ENCODE peak calls at places on chromosomes 12 and 14, in nine cellular contexts. One of them, this sample, is unnamed.
A peak's percentile ranks its signal among the peaks of the same experiment; 100 is the strongest.

GRCh38 chr14:21557084-21557901 is 22.6 kb downstream of the OR10G3 start:
- DNase-seq in upper lobe of left lung: peak; percentile 78
- DNase-seq in endodermal cell: peak; percentile 94
- DNase-seq in RWPE1: peak; percentile 67
- DNase-seq in aorta: peak; percentile 56
- DNase-seq in H9: peak; percentile 94
- DNase-seq in CD8-positive, alpha-beta T cell: peak; percentile 62
- DNase-seq in transverse colon: peak; percentile 77
- DNase-seq in CD8-positive, alpha-beta memory T cell: peak; percentile 72
- DNase-seq in this sample: peak; percentile 89

GRCh38 chr12:55619352-55620138 is 17.1 kb upstream of the OR10P1 start:
- DNase-seq in CD8-positive, alpha-beta T cell: peak; percentile 4
- DNase-seq in upper lobe of left lung: no peak
- DNase-seq in CD8-positive, alpha-beta memory T cell: peak; percentile 70
- DNase-seq in transverse colon: peak; percentile 18
- DNase-seq in H9: peak; percentile 65
- DNase-seq in RWPE1: peak; percentile 89
- DNase-seq in aorta: no peak
- DNase-seq in endodermal cell: peak; percentile 87
- DNase-seq in this sample: peak; percentile 16

GRCh38 chr12:12210416-12210815 is 56.4 kb downstream of the LRP6 start:
- DNase-seq in CD8-positive, alpha-beta T cell: no peak
- DNase-seq in upper lobe of left lung: no peak
- DNase-seq in aorta: no peak
- DNase-seq in endodermal cell: no peak
- DNase-seq in H9: no peak
- DNase-seq in CD8-positive, alpha-beta memory T cell: no peak
- DNase-seq in RWPE1: no peak
- DNase-seq in transverse colon: no peak
- DNase-seq in this sample: no peak

GRCh38 chr12:110689601-110690430 is 901 bp upstream of the HVCN1 start:
- DNase-seq in CD8-positive, alpha-beta T cell: peak; percentile 45
- DNase-seq in aorta: peak; percentile 64
- DNase-seq in RWPE1: no peak
- DNase-seq in H9: peak; percentile 81
- DNase-seq in CD8-positive, alpha-beta memory T cell: peak; percentile 45
- DNase-seq in transverse colon: peak; percentile 51
- DNase-seq in endodermal cell: peak; percentile 92
- DNase-seq in upper lobe of left lung: no peak
- DNase-seq in this sample: peak; percentile 91

GRCh38 chr12:53561590-53561953 is 54.3 kb upstream of the NPFF start:
- DNase-seq in aorta: no peak
- DNase-seq in CD8-positive, alpha-beta memory T cell: no peak
- DNase-seq in transverse colon: no peak
- DNase-seq in H9: no peak
- DNase-seq in upper lobe of left lung: no peak
- DNase-seq in endodermal cell: no peak
- DNase-seq in CD8-positive, alpha-beta T cell: no peak
- DNase-seq in RWPE1: peak; percentile 87
- DNase-seq in this sample: no peak

GRCh38 chr12:70823182-70823976 is 97.2 kb downstream of the PTPRR start:
- DNase-seq in RWPE1: no peak
- DNase-seq in CD8-positive, alpha-beta T cell: no peak
- DNase-seq in H9: peak; percentile 36
- DNase-seq in transverse colon: no peak
- DNase-seq in endodermal cell: peak; percentile 58
- DNase-seq in upper lobe of left lung: no peak
- DNase-seq in CD8-positive, alpha-beta memory T cell: no peak
- DNase-seq in aorta: no peak
- DNase-seq in this sample: no peak

GRCh38 chr14:29892327-29892726 is 35.3 kb downstream of the PRKD1 start:
- DNase-seq in CD8-positive, alpha-beta memory T cell: no peak
- DNase-seq in aorta: no peak
- DNase-seq in CD8-positive, alpha-beta T cell: no peak
- DNase-seq in upper lobe of left lung: no peak
- DNase-seq in RWPE1: no peak
- DNase-seq in H9: no peak
- DNase-seq in endodermal cell: no peak
- DNase-seq in transverse colon: no peak
- DNase-seq in this sample: no peak

GRCh38 chr12:65585648-65586420 is 238.4 kb upstream of the HMGA2 start:
- DNase-seq in CD8-positive, alpha-beta memory T cell: no peak
- DNase-seq in upper lobe of left lung: no peak
- DNase-seq in RWPE1: no peak
- DNase-seq in transverse colon: no peak
- DNase-seq in endodermal cell: no peak
- DNase-seq in H9: no peak
- DNase-seq in CD8-positive, alpha-beta T cell: no peak
- DNase-seq in aorta: no peak
- DNase-seq in this sample: no peak

GRCh38 chr12:95416111-95416636 is 57.8 kb upstream of the METAP2 start:
- DNase-seq in RWPE1: no peak
- DNase-seq in CD8-positive, alpha-beta T cell: no peak
- DNase-seq in upper lobe of left lung: no peak
- DNase-seq in aorta: no peak
- DNase-seq in CD8-positive, alpha-beta memory T cell: no peak
- DNase-seq in endodermal cell: no peak
- DNase-seq in H9: no peak
- DNase-seq in transverse colon: no peak
- DNase-seq in this sample: no peak

GRCh38 chr12:76588881-76589565 is 29.5 kb upstream of the OSBPL8 start:
- DNase-seq in RWPE1: peak; percentile 23
- DNase-seq in transverse colon: no peak
- DNase-seq in aorta: no peak
- DNase-seq in CD8-positive, alpha-beta memory T cell: no peak
- DNase-seq in endodermal cell: no peak
- DNase-seq in CD8-positive, alpha-beta T cell: no peak
- DNase-seq in upper lobe of left lung: peak; percentile 25
- DNase-seq in H9: no peak
- DNase-seq in this sample: peak; percentile 31

GRCh38 chr14:67819563-67820411 is at the start of gene RAD51B:
- DNase-seq in CD8-positive, alpha-beta memory T cell: peak; percentile 86
- DNase-seq in endodermal cell: peak; percentile 95
- DNase-seq in transverse colon: peak; percentile 89
- DNase-seq in upper lobe of left lung: peak; percentile 90
- DNase-seq in RWPE1: peak; percentile 98
- DNase-seq in H9: peak; percentile 84
- DNase-seq in aorta: peak; percentile 89
- DNase-seq in CD8-positive, alpha-beta T cell: peak; percentile 75
- DNase-seq in this sample: peak; percentile 91

GRCh38 chr14:33285902-33286700 is 347.4 kb downstream of the NPAS3 start:
- DNase-seq in transverse colon: no peak
- DNase-seq in CD8-positive, alpha-beta T cell: no peak
- DNase-seq in upper lobe of left lung: no peak
- DNase-seq in H9: no peak
- DNase-seq in aorta: no peak
- DNase-seq in endodermal cell: no peak
- DNase-seq in RWPE1: no peak
- DNase-seq in CD8-positive, alpha-beta memory T cell: no peak
- DNase-seq in this sample: no peak

GRCh38 chr14:104245075-104245474 is 106.7 kb downstream of the KIF26A start:
- DNase-seq in upper lobe of left lung: peak; percentile 10
- DNase-seq in transverse colon: no peak
- DNase-seq in CD8-positive, alpha-beta T cell: no peak
- DNase-seq in aorta: no peak
- DNase-seq in H9: peak; percentile 12
- DNase-seq in CD8-positive, alpha-beta memory T cell: no peak
- DNase-seq in endodermal cell: no peak
- DNase-seq in RWPE1: no peak
- DNase-seq in this sample: no peak

GRCh38 chr12:65415826-65416225 is 137.3 kb downstream of the MSRB3 start:
- DNase-seq in endodermal cell: no peak
- DNase-seq in transverse colon: no peak
- DNase-seq in CD8-positive, alpha-beta T cell: no peak
- DNase-seq in CD8-positive, alpha-beta memory T cell: no peak
- DNase-seq in RWPE1: no peak
- DNase-seq in upper lobe of left lung: no peak
- DNase-seq in aorta: no peak
- DNase-seq in H9: no peak
- DNase-seq in this sample: no peak

GRCh38 chr14:72554994-72555608 is 338.8 kb downstream of the DPF3 start:
- DNase-seq in RWPE1: no peak
- DNase-seq in CD8-positive, alpha-beta T cell: no peak
- DNase-seq in upper lobe of left lung: no peak
- DNase-seq in endodermal cell: peak; percentile 54
- DNase-seq in aorta: no peak
- DNase-seq in CD8-positive, alpha-beta memory T cell: no peak
- DNase-seq in transverse colon: no peak
- DNase-seq in H9: no peak
- DNase-seq in this sample: no peak

GRCh38 chr14:72553161-72553560 is 340.7 kb downstream of the DPF3 start:
- DNase-seq in CD8-positive, alpha-beta T cell: no peak
- DNase-seq in CD8-positive, alpha-beta memory T cell: no peak
- DNase-seq in RWPE1: no peak
- DNase-seq in transverse colon: no peak
- DNase-seq in H9: no peak
- DNase-seq in endodermal cell: no peak
- DNase-seq in aorta: no peak
- DNase-seq in upper lobe of left lung: no peak
- DNase-seq in this sample: no peak

GRCh38 chr14:72554401-72554800 is 339.5 kb downstream of the DPF3 start:
- DNase-seq in RWPE1: no peak
- DNase-seq in CD8-positive, alpha-beta T cell: no peak
- DNase-seq in H9: no peak
- DNase-seq in aorta: no peak
- DNase-seq in endodermal cell: no peak
- DNase-seq in transverse colon: no peak
- DNase-seq in CD8-positive, alpha-beta memory T cell: no peak
- DNase-seq in upper lobe of left lung: no peak
- DNase-seq in this sample: no peak

GRCh38 chr14:72553656-72554055 is 340.2 kb downstream of the DPF3 start:
- DNase-seq in aorta: no peak
- DNase-seq in endodermal cell: peak; percentile 18
- DNase-seq in CD8-positive, alpha-beta T cell: no peak
- DNase-seq in H9: no peak
- DNase-seq in CD8-positive, alpha-beta memory T cell: no peak
- DNase-seq in RWPE1: no peak
- DNase-seq in upper lobe of left lung: no peak
- DNase-seq in transverse colon: no peak
- DNase-seq in this sample: no peak

GRCh38 chr14:72555609-72556000 is 338.3 kb downstream of the DPF3 start:
- DNase-seq in H9: no peak
- DNase-seq in RWPE1: no peak
- DNase-seq in transverse colon: no peak
- DNase-seq in upper lobe of left lung: no peak
- DNase-seq in endodermal cell: peak; percentile 41
- DNase-seq in CD8-positive, alpha-beta memory T cell: no peak
- DNase-seq in CD8-positive, alpha-beta T cell: no peak
- DNase-seq in aorta: no peak
- DNase-seq in this sample: no peak
- H3K27ac ChIP-seq in H9: no peak overlapping the region
- H3K27ac ChIP-seq in RWPE1: no peak overlapping the region
- H3K27ac ChIP-seq in transverse colon: no peak overlapping the region
- H3K27ac ChIP-seq in upper lobe of left lung: no peak overlapping the region
- H3K27ac ChIP-seq in endodermal cell: no peak overlapping the region
- H3K27ac ChIP-seq in CD8-positive, alpha-beta memory T cell: no peak overlapping the region
- H3K27ac ChIP-seq in CD8-positive, alpha-beta T cell: no peak overlapping the region
- H3K27ac ChIP-seq in aorta: no peak overlapping the region
- H3K27ac ChIP-seq in this sample: no peak overlapping the region

GRCh38 chr12:51389302-51389999 is 1.8 kb downstream of the GALNT6 start:
- DNase-seq in endodermal cell: peak; percentile 46
- DNase-seq in CD8-positive, alpha-beta T cell: no peak
- DNase-seq in RWPE1: no peak
- DNase-seq in CD8-positive, alpha-beta memory T cell: peak; percentile 43
- DNase-seq in upper lobe of left lung: peak; percentile 24
- DNase-seq in aorta: no peak
- DNase-seq in H9: no peak
- DNase-seq in transverse colon: peak; percentile 37
- DNase-seq in this sample: peak; percentile 18
- H3K27ac ChIP-seq in endodermal cell: no peak overlapping the region
- H3K27ac ChIP-seq in CD8-positive, alpha-beta T cell: no peak overlapping the region
- H3K27ac ChIP-seq in RWPE1: peak overlapping the region; percentile 47
- H3K27ac ChIP-seq in CD8-positive, alpha-beta memory T cell: no peak overlapping the region
- H3K27ac ChIP-seq in upper lobe of left lung: no peak overlapping the region
- H3K27ac ChIP-seq in aorta: no peak overlapping the region
- H3K27ac ChIP-seq in H9: no peak overlapping the region
- H3K27ac ChIP-seq in transverse colon: no peak overlapping the region
- H3K27ac ChIP-seq in this sample: peak overlapping the region; percentile 19

GRCh38 chr14:102776761-102777710 is at the start of gene TRAF3:
- DNase-seq in aorta: peak; percentile 89
- DNase-seq in RWPE1: peak; percentile 75
- DNase-seq in upper lobe of left lung: peak; percentile 72
- DNase-seq in H9: peak; percentile 27
- DNase-seq in CD8-positive, alpha-beta T cell: peak; percentile 76
- DNase-seq in endodermal cell: peak; percentile 74
- DNase-seq in transverse colon: peak; percentile 76
- DNase-seq in CD8-positive, alpha-beta memory T cell: peak; percentile 88
- DNase-seq in this sample: peak; percentile 89

GRCh38 chr14:102777711-102778615 is 714 bp downstream of the TRAF3 start:
- DNase-seq in aorta: no peak
- DNase-seq in H9: peak; percentile 27
- DNase-seq in CD8-positive, alpha-beta memory T cell: peak; percentile 43
- DNase-seq in CD8-positive, alpha-beta T cell: no peak
- DNase-seq in RWPE1: peak; percentile 41
- DNase-seq in endodermal cell: peak; percentile 62
- DNase-seq in upper lobe of left lung: no peak
- DNase-seq in transverse colon: peak; percentile 26
- DNase-seq in this sample: peak; percentile 47

GRCh38 chr14:102774391-102775153 is 2.7 kb upstream of the TRAF3 start:
- DNase-seq in H9: peak; percentile 77
- DNase-seq in transverse colon: peak; percentile 64
- DNase-seq in upper lobe of left lung: peak; percentile 64
- DNase-seq in CD8-positive, alpha-beta memory T cell: peak; percentile 78
- DNase-seq in CD8-positive, alpha-beta T cell: peak; percentile 60
- DNase-seq in endodermal cell: peak; percentile 84
- DNase-seq in aorta: peak; percentile 68
- DNase-seq in RWPE1: peak; percentile 61
- DNase-seq in this sample: peak; percentile 59

GRCh38 chr14:102778616-102779351 is 1.5 kb downstream of the TRAF3 start:
- DNase-seq in H9: no peak
- DNase-seq in CD8-positive, alpha-beta T cell: no peak
- DNase-seq in transverse colon: no peak
- DNase-seq in RWPE1: no peak
- DNase-seq in upper lobe of left lung: no peak
- DNase-seq in aorta: no peak
- DNase-seq in endodermal cell: peak; percentile 32
- DNase-seq in CD8-positive, alpha-beta memory T cell: no peak
- DNase-seq in this sample: peak; percentile 49

GRCh38 chr14:102775855-102776760 is 1.1 kb upstream of the TRAF3 start:
- DNase-seq in transverse colon: peak; percentile 70
- DNase-seq in aorta: peak; percentile 48
- DNase-seq in upper lobe of left lung: peak; percentile 40
- DNase-seq in endodermal cell: peak; percentile 63
- DNase-seq in CD8-positive, alpha-beta memory T cell: peak; percentile 12
- DNase-seq in H9: peak; percentile 32
- DNase-seq in CD8-positive, alpha-beta T cell: no peak
- DNase-seq in RWPE1: no peak
- DNase-seq in this sample: no peak
- H3K27ac ChIP-seq in transverse colon: peak overlapping the region; percentile 86
- H3K27ac ChIP-seq in aorta: no peak overlapping the region
- H3K27ac ChIP-seq in upper lobe of left lung: peak overlapping the region; percentile 80
- H3K27ac ChIP-seq in endodermal cell: no peak overlapping the region
- H3K27ac ChIP-seq in CD8-positive, alpha-beta memory T cell: peak overlapping the region; percentile 73
- H3K27ac ChIP-seq in H9: no peak overlapping the region
- H3K27ac ChIP-seq in CD8-positive, alpha-beta T cell: peak overlapping the region; percentile 71
- H3K27ac ChIP-seq in RWPE1: peak overlapping the region; percentile 82
- H3K27ac ChIP-seq in this sample: peak overlapping the region; percentile 91

DNA sequence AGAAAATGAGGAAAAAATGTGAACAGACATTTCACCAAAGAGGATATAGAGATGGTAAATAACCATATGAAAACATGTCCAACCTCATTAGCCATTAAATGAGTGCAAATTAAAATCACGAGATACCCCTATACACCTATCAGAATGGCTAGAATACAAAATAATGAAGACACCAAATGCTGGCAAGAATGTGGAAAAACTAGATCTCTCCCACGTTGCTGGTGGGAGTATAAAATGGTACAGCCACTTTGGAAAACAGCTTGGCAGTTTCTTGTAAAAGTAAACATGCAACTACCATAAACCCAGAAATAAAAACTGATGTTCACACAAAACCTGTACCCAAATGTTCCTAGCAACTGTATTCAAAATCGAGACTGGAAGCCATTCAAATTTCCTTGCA is 38.3 kb upstream of the TCL1B start:
- DNase-seq in H9: no peak
- DNase-seq in upper lobe of left lung: no peak
- DNase-seq in RWPE1: no peak
- DNase-seq in endodermal cell: no peak
- DNase-seq in transverse colon: no peak
- DNase-seq in CD8-positive, alpha-beta memory T cell: no peak
- DNase-seq in aorta: no peak
- DNase-seq in CD8-positive, alpha-beta T cell: no peak
- DNase-seq in this sample: no peak
- H3K27ac ChIP-seq in H9: no peak overlapping the region
- H3K27ac ChIP-seq in upper lobe of left lung: no peak overlapping the region
- H3K27ac ChIP-seq in RWPE1: no peak overlapping the region
- H3K27ac ChIP-seq in endodermal cell: no peak overlapping the region
- H3K27ac ChIP-seq in transverse colon: no peak overlapping the region
- H3K27ac ChIP-seq in CD8-positive, alpha-beta memory T cell: no peak overlapping the region
- H3K27ac ChIP-seq in aorta: no peak overlapping the region
- H3K27ac ChIP-seq in CD8-positive, alpha-beta T cell: no peak overlapping the region
- H3K27ac ChIP-seq in this sample: no peak overlapping the region

This sample was measured in CD4-positive, CD25-positive, alpha-beta regulatory T cell.